ENCODE peak calls at places on chromosomes 12 and 14, in four cellular contexts. U is RPMI8226; I is T-helper 2 cell treated with Interferon-gamma antibody and Interleukin-4, amounts not matched to agents 5 μg/mL and 100 μg/mL, for 36 hours; M is NCI-H1105. L is an unnamed sample.

GRCh38 chr14:20873370-20874177 is 17.6 kb upstream of the RNASE3 start:
- DNase-seq in M (no peak), I (peak), U (peak), L (peak)

GRCh38 chr14:23481362-23481970 is 12.0 kb downstream of the NGDN start:
- DNase-seq in M (no peak), I (no peak), U (peak), L (peak)

GRCh38 chr14:59483360-59483759 is 848 bp downstream of the L3HYPDH start:
- DNase-seq in M (no peak), U (no peak), I (no peak), L (no peak)

GRCh38 chr14:88983755-88984154 is 159.3 kb downstream of the TTC8 start:
- DNase-seq in U (no peak), I (no peak), M (no peak), L (no peak)

GRCh38 chr12:85301054-85301453 is 21.0 kb downstream of the ALX1 start:
- DNase-seq in M (no peak), U (no peak), I (no peak), L (no peak)

GRCh38 chr14:30191639-30192279 is 264.1 kb upstream of the PRKD1 start:
- DNase-seq in U (no peak), I (no peak), M (no peak), L (no peak)

GRCh38 chr12:85642810-85643209 is 193.4 kb downstream of the RASSF9 start:
- DNase-seq in U (no peak), I (no peak), M (no peak), L (no peak)

GRCh38 chr12:12467701-12468218 is 94.9 kb downstream of the DUSP16 start:
- DNase-seq in I (peak), U (no peak), M (no peak), L (no peak)

GRCh38 chr14:104680806-104681688 is 8.4 kb upstream of the INF2 start:
- DNase-seq in U (peak), I (no peak), M (no peak), L (peak)

GRCh38 chr12:3350432-3350831 is 140.6 kb upstream of the PRMT8 start:
- DNase-seq in I (no peak), M (no peak), U (no peak), L (no peak)

GRCh38 chr14:76050797-76051392 is 65.3 kb downstream of the IFT43 start:
- DNase-seq in I (peak), M (peak), U (peak), L (peak)

GRCh38 chr14:58465425-58465824 is 37.9 kb downstream of the KIAA0586 start:
- DNase-seq in M (no peak), I (no peak), U (no peak), L (no peak)

GRCh38 chr12:47098099-47098498 is 18.3 kb upstream of the AMIGO2 start:
- DNase-seq in U (no peak), M (no peak), I (no peak), L (no peak)

GRCh38 chr14:73022051-73022450 is 4.9 kb downstream of the ZFYVE1 start:
- DNase-seq in I (no peak), U (no peak), M (no peak), L (no peak)

GRCh38 chr14:35004839-35005238 is 22.0 kb downstream of the SRP54 start:
- DNase-seq in M (no peak), I (no peak), U (no peak), L (no peak)

GRCh38 chr12:11545438-11546330 is 103.8 kb upstream of the ETV6 start:
- DNase-seq in U (peak), I (peak), M (no peak), L (peak)

GRCh38 chr12:117025481-117026151 is 73.6 kb downstream of the TESC start:
- DNase-seq in I (peak), U (peak), M (peak), L (peak)

GRCh38 chr12:81610955-81611889 is 147.9 kb downstream of the PPFIA2 start:
- DNase-seq in M (no peak), I (no peak), U (peak), L (no peak)

GRCh38 chr14:105861985-105862465 is 335.6 kb downstream of the TMEM121 start:
- DNase-seq in M (no peak), U (no peak), I (peak), L (peak)

L was measured in KBM-7.